ENCODE peak calls at places on chromosomes 3 and 15, in eight cellular contexts. D, I, Z, V, E, P, B and Q are unnamed samples.
A peak's percentile ranks its signal among the peaks of the same experiment; 100 is the strongest.

GRCh38 chr3:129173206-129173605 is 10.5 kb downstream of the CNBP start:
- DNase-seq in D (no peak), I (no peak), Z (no peak), V (no peak), E (no peak), P (no peak), B (no peak), Q (no peak)

GRCh38 chr3:22862111-22862510 is 341.0 kb upstream of the UBE2E2 start:
- DNase-seq in D (no peak), I (no peak), Z (no peak), V (no peak), E (no peak), P (no peak), B (no peak), Q (no peak)

GRCh38 chr3:160140756-160141155 is 84.5 kb upstream of the C3orf80 start:
- DNase-seq in D (no peak), I (no peak), Z (no peak), V (no peak), E (no peak), P (no peak), B (no peak), Q (no peak)

GRCh38 chr3:5165698-5166097 is 21.8 kb upstream of the EDEM1 start:
- DNase-seq in D (no peak), I (no peak), Z (no peak), V (no peak), E (no peak), P (no peak), B (no peak), Q (no peak)

GRCh38 chr3:109081746-109082510 is 36.0 kb downstream of the MORC1 start:
- DNase-seq in D (no peak), I (peak; percentile 31), Z (peak; percentile 9), V (peak; percentile 48), E (peak; percentile 30), P (peak; percentile 46), B (no peak), Q (no peak)

GRCh38 chr15:89576417-89576773 is 1.1 kb downstream of the TICRR start:
- DNase-seq in D (no peak), I (no peak), Z (no peak), V (no peak), E (no peak), P (no peak), B (no peak), Q (no peak)

GRCh38 chr3:104458657-104459056 is 908.1 kb upstream of the ALCAM start:
- DNase-seq in D (no peak), I (no peak), Z (no peak), V (no peak), E (no peak), P (no peak), B (no peak), Q (no peak)

GRCh38 chr3:66302288-66302687 is 81.5 kb downstream of the SLC25A26 start:
- DNase-seq in D (no peak), I (no peak), Z (no peak), V (no peak), E (no peak), P (no peak), B (no peak), Q (no peak)

GRCh38 chr3:55662683-55663082 is 175.6 kb upstream of the WNT5A start:
- DNase-seq in D (no peak), I (no peak), Z (no peak), V (no peak), E (no peak), P (no peak), B (no peak), Q (no peak)

GRCh38 chr3:100730524-100730923 is 21.2 kb downstream of the TFG start:
- DNase-seq in D (no peak), I (no peak), Z (no peak), V (no peak), E (no peak), P (peak; percentile 13), B (no peak), Q (no peak)

GRCh38 chr3:43161684-43162512 is 56.0 kb upstream of the POMGNT2 start:
- DNase-seq in D (no peak), I (peak; percentile 24), Z (no peak), V (no peak), E (no peak), P (peak; percentile 86), B (no peak), Q (no peak)

GRCh38 chr3:126155280-126155640 is 25.1 kb downstream of the ALDH1L1 start:
- DNase-seq in D (no peak), I (no peak), Z (no peak), V (no peak), E (no peak), P (no peak), B (peak; percentile 48), Q (no peak)

GRCh38 chr3:186515115-186515514 is 29.1 kb downstream of the CRYGS start:
- DNase-seq in D (no peak), I (no peak), Z (no peak), V (no peak), E (no peak), P (no peak), B (no peak), Q (no peak)

GRCh38 chr3:113912551-113913246 is 35.1 kb upstream of the ZDHHC23 start:
- DNase-seq in D (peak; percentile 35), I (peak; percentile 69), Z (peak; percentile 11), V (peak; percentile 68), E (peak; percentile 39), P (peak; percentile 66), B (no peak), Q (no peak)

GRCh38 chr15:57156210-57156887 is 220.0 kb upstream of the CGNL1 start:
- DNase-seq in D (peak; percentile 53), I (no peak), Z (no peak), V (no peak), E (no peak), P (no peak), B (no peak), Q (no peak)

GRCh38 chr3:119669906-119670570 is 7.2 kb downstream of the COX17 start:
- DNase-seq in D (no peak), I (no peak), Z (no peak), V (no peak), E (no peak), P (peak; percentile 60), B (no peak), Q (no peak)

GRCh38 chr15:73951591-73951990 is 25.3 kb downstream of the LOXL1 start:
- DNase-seq in D (no peak), I (no peak), Z (no peak), V (no peak), E (no peak), P (no peak), B (peak; percentile 63), Q (no peak)

GRCh38 chr15:88690331-88690730 is 51.5 kb downstream of the ISG20 start:
- DNase-seq in D (no peak), I (no peak), Z (no peak), V (no peak), E (no peak), P (no peak), B (no peak), Q (no peak)

DNA sequence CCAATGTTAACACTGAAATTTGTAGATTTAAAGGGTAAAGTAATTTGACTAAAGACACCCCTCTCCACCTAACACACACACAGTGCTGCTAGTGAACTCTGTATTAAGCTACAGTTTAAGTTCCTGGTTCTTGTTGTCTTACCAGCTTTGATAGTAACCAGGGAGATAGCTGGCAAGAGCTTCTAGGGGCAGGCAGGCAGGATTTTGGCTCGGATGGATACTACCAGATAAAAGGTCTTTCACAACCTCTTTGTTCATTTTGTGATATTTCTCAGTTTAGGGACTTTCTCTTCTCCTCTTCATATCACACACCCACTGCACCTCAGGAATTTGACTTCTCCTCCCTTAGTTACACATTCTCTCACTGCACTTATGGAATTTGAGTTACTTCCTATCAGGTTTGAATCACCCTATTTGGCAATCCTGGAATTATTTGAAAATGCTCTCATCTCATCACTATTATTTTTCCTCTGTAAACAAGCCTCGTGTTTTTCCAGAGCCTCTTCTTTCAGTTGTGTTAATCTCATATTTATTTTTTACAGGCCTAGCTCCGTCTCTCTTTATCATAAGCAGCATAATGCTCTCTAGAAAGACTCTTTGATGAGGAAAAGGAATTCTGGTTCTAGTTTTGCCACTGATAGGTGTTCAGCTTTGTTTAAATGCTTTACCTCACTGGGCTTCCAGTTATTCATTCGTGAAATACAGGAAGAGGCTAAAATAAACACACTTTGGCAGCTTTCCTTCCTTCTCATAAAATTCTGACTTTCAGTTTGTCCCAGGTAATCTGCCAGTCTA is 23.0 kb upstream of the CLDN1 start:
- DNase-seq in D (no peak), I (peak; percentile 98), Z (no peak), V (no peak), E (no peak), P (peak; percentile 75), B (no peak), Q (no peak)
- TF ChIP-seq POLR2A in D (no peak), I (no peak), Z (no peak), V (no peak), E (no peak), P (peak; percentile 40), B (no peak), Q (no peak)

DNA sequence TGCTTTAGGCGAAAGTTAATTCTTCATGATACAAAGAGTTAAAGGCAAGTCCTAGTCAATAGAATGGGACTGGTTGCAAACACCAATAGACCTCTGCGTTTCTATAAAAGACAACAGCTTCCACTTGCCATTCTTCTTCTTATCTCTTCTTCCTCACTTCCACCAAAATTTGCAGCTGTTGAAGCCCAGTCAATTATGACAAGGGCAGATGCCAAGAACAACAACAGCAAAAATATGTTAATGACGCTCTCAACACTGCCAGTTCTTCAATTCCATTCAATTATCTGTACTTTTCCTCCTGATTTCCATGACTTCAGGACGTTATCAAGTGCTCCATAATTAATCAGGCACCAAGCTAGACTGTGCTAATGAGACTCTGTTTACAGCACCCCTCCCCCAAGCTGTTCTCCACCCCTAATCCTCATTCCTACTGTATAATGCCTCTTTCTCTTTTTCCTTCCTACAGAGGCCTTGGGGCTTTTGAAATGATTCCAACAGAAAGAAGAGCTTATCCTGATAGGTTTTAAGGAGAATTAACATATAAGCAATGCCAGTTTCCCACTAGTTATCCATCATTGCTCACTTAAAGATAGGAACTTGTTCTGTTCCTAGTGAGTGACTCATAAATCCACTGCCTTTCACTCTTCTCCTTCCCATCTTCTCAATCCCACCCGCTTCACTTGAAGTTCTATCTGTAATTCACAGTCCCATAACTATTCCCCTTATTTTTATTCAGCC is 1160.4 kb downstream of the IGSF11 start:
- DNase-seq in D (no peak), I (no peak), Z (no peak), V (no peak), E (no peak), P (peak; percentile 49), B (no peak), Q (no peak)
- TF ChIP-seq POLR2AphosphoS5 in D (no peak), I (no peak), Z (no peak), V (no peak), E (no peak), P (no peak), B (no peak), Q (no peak)

DNA sequence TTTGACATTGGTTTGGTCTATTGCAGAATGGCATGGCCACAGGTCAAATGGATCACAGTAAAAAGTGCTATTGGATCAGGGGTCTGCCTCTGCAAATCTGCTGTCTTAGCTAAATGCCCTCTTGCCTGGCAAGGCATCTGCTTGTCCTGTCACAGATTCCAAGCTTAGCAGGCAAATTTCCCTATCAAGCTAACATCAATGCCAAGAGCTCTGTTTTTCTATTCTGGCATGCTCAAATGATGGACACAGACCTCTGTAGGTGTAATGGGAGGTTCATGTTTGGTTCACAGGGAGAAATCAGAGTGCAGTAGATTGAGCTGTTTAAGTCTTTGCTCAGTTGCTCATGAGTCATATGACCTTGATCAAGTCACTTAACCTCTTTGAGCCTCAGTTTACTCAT is 54.8 kb upstream of the CPB1 start:
- DNase-seq in D (no peak), I (no peak), Z (no peak), V (no peak), E (no peak), P (no peak), B (no peak), Q (no peak)
- TF ChIP-seq POLR2A in D (no peak), I (no peak), Z (no peak), V (no peak), E (no peak), P (no peak), B (no peak), Q (no peak)

GRCh38 chr3:171284308-171285075 is 175.7 kb downstream of the TNIK start:
- DNase-seq in D (no peak), I (no peak), Z (no peak), V (peak; percentile 51), E (no peak), P (peak; percentile 95), B (no peak), Q (peak; percentile 79)
- TF ChIP-seq POLR2AphosphoS5 in D (peak; percentile 21), I (no peak), Z (no peak), V (no peak), E (no peak), P (no peak), B (no peak), Q (peak; percentile 44)